ENCODE peak calls at places on chromosomes 5 and 9, in nine cellular contexts. M, K, U, B, P, L, N, F and S are unnamed samples.

GRCh38 chr9:122172131-122172530 is 12.4 kb downstream of the MORN5 start:
- DNase-seq in M (no peak), K (no peak), U (no peak), B (no peak), P (no peak), L (no peak), N (no peak), F (no peak), S (no peak)

GRCh38 chr9:112487008-112487798 is 576 bp downstream of the KIAA1958 start:
- DNase-seq in M (peak), K (no peak), U (peak), B (peak), P (peak), L (no peak), N (peak), F (peak), S (peak)

GRCh38 chr5:149675467-149676201 is 54.5 kb upstream of the PPARGC1B start:
- DNase-seq in M (peak), K (no peak), U (no peak), B (no peak), P (no peak), L (no peak), N (no peak), F (no peak), S (no peak)

GRCh38 chr9:136282272-136282861 is 21.5 kb downstream of the CCDC187 start:
- DNase-seq in M (no peak), K (no peak), U (no peak), B (no peak), P (no peak), L (no peak), N (no peak), F (no peak), S (no peak)

GRCh38 chr5:97623441-97623840 is 440.4 kb upstream of the RIOK2 start:
- DNase-seq in M (no peak), K (no peak), U (no peak), B (no peak), P (no peak), L (no peak), N (no peak), F (no peak), S (no peak)

GRCh38 chr9:26462213-26462612 is 430.4 kb downstream of the CAAP1 start:
- DNase-seq in M (peak), K (no peak), U (no peak), B (no peak), P (peak), L (no peak), N (no peak), F (no peak), S (no peak)

GRCh38 chr9:123742009-123742767 is 187.7 kb downstream of the DENND1A start:
- DNase-seq in M (no peak), K (no peak), U (no peak), B (peak), P (peak), L (peak), N (no peak), F (no peak), S (no peak)

GRCh38 chr9:34419716-34420504 is 38.5 kb downstream of the FAM219A start:
- DNase-seq in M (no peak), K (no peak), U (no peak), B (no peak), P (no peak), L (no peak), N (no peak), F (no peak), S (no peak)

GRCh38 chr5:139684881-139685749 is 37.0 kb downstream of the CXXC5 start:
- DNase-seq in M (no peak), K (no peak), U (no peak), B (peak), P (peak), L (no peak), N (no peak), F (no peak), S (no peak)
- TF ChIP-seq CTCF in M (no peak), K (no peak), U (peak), B (peak), P (peak), L (peak), N (no peak), F (no peak), S (no peak)

DNA sequence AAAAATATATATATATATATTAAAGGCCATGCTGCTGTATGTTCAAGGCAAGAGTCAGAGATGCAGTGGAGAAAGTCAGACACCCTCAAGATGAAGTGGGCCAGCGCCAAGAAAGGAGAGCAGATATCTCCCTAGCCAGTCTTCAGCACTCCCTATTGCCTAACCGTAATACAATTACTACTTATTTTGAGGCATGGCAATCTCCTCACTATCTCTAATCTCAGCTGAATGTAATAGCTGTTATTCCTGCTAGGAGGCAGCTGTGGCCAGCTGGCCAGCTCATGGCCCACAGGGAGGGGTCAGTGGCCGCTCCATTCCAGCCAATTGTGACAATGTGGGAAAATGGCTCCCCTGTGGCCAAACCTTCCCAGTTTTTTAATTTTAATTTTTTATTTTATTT is 87.5 kb upstream of the FBXW11 start:
- DNase-seq in M (no peak), K (no peak), U (no peak), B (no peak), P (no peak), L (no peak), N (no peak), F (no peak), S (no peak)
- TF ChIP-seq CTCF in M (no peak), K (no peak), U (no peak), B (no peak), P (no peak), L (no peak), N (no peak), F (no peak), S (no peak)

DNA sequence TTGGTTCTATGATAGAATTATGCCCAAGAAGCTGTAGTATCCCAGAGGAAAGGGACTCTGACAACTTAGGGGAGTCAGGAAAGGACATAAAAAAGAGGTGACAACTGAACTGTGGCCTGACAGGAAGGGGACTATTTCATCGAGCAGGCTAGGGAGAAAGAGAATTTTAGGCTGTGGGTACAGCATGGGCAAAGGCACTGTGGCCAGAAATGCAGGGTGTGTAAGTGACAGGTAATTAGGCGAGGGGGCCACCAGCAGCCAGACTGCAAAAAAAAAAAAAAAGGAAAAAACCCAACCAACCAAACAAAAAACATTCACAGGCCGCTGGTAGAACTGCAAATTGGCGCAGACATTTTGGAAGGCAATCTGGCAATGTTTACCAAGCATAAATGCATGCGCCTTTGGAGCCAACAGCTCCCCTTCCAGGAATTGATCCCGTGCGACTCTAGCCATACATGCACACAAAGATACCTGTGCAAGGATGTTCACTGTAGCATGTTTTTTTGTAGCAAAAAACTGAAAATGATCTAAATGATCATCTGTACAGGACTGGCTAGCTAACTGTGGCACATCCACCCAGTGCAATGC is 1.0 kb downstream of the EIF4E1B start:
- DNase-seq in M (no peak), K (no peak), U (no peak), B (no peak), P (no peak), L (no peak), N (no peak), F (no peak), S (no peak)
- TF ChIP-seq CTCF in M (no peak), K (no peak), U (no peak), B (no peak), P (no peak), L (no peak), N (no peak), F (no peak), S (no peak)

GRCh38 chr9:133199648-133200321 is 9.3 kb downstream of the OBP2B start:
- DNase-seq in M (peak), K (no peak), U (no peak), B (no peak), P (no peak), L (no peak), N (peak), F (no peak), S (peak)
- TF ChIP-seq CTCF in M (peak), K (no peak), U (no peak), B (peak), P (no peak), L (no peak), N (peak), F (no peak), S (no peak)

GRCh38 chr5:28473531-28474107 is 1435.2 kb upstream of the CDH9 start:
- DNase-seq in M (no peak), K (no peak), U (no peak), B (no peak), P (peak), L (no peak), N (peak), F (no peak), S (no peak)
- TF ChIP-seq CTCF in M (peak), K (no peak), U (peak), B (no peak), P (peak), L (no peak), N (peak), F (no peak), S (no peak)

DNA sequence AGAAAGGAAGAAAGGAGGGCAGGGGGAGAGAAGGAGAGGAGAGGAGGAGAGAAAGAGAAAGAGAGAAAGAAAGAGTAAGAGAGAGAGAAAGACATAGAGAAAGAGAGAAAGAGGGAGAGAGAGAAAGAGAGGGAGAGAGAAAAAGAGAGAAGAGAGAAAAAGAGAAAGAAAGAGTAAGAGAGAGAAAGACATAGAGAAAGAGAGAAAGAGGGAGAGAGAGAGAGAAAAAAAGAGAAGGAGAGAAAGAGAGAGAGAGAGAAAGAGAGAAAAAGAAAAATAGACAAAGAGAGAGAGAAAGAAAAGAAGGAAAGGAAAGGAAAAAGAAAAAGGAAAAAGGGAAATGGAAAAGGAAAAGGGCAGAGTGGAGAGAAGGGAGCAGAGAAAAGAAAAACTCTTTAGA is 411.7 kb downstream of the NFIB start:
- DNase-seq in M (no peak), K (no peak), U (no peak), B (no peak), P (no peak), L (no peak), N (no peak), F (no peak), S (no peak)
- TF ChIP-seq CTCF in M (no peak), K (no peak), U (no peak), B (no peak), P (no peak), L (no peak), N (no peak), F (no peak), S (no peak)

GRCh38 chr5:173466227-173466626 is 138.0 kb upstream of the STC2 start:
- DNase-seq in M (no peak), K (no peak), U (no peak), B (no peak), P (no peak), L (no peak), N (no peak), F (no peak), S (no peak)

GRCh38 chr5:173464813-173465212 is 136.6 kb upstream of the STC2 start:
- DNase-seq in M (no peak), K (no peak), U (no peak), B (no peak), P (no peak), L (no peak), N (no peak), F (no peak), S (no peak)

GRCh38 chr5:173472784-173473278 is 143.6 kb downstream of the BOD1 start:
- DNase-seq in M (no peak), K (no peak), U (no peak), B (peak), P (no peak), L (no peak), N (no peak), F (no peak), S (no peak)

GRCh38 chr5:173472164-173472563 is 143.9 kb upstream of the STC2 start:
- DNase-seq in M (peak), K (peak), U (no peak), B (peak), P (no peak), L (peak), N (peak), F (no peak), S (no peak)

DNA sequence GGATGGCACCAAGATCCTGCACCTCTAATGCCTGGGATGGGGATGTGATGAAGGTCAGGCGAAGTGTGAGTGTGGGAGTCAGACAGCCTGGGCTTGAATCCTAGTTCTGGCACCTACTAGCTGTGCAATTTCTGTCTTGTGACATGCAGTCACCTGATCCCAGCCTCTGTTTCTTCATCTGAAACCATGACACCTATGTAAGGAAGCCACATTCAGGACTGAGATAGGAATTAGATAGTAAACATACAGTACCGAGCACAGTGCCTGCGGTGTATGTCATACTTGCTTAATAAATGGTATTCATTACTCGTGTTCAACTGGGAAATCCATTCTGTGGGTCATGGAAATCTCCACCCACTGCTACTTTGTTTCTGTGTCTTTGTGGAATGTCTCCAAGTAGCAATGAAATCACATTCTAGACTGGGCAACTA is 140.6 kb upstream of the STC2 start:
- DNase-seq in M (no peak), K (no peak), U (no peak), B (peak), P (no peak), L (no peak), N (no peak), F (no peak), S (no peak)
- TF ChIP-seq CTCF in M (no peak), K (no peak), U (no peak), B (no peak), P (no peak), L (no peak), N (no peak), F (no peak), S (no peak)

GRCh38 chr9:131404987-131405386 is 11.1 kb downstream of the PRRC2B start:
- DNase-seq in M (no peak), K (no peak), U (no peak), B (no peak), P (no peak), L (peak), N (no peak), F (no peak), S (peak)
- TF ChIP-seq CTCF in M (no peak), K (no peak), U (no peak), B (no peak), P (no peak), L (no peak), N (no peak), F (no peak), S (no peak)

DNA sequence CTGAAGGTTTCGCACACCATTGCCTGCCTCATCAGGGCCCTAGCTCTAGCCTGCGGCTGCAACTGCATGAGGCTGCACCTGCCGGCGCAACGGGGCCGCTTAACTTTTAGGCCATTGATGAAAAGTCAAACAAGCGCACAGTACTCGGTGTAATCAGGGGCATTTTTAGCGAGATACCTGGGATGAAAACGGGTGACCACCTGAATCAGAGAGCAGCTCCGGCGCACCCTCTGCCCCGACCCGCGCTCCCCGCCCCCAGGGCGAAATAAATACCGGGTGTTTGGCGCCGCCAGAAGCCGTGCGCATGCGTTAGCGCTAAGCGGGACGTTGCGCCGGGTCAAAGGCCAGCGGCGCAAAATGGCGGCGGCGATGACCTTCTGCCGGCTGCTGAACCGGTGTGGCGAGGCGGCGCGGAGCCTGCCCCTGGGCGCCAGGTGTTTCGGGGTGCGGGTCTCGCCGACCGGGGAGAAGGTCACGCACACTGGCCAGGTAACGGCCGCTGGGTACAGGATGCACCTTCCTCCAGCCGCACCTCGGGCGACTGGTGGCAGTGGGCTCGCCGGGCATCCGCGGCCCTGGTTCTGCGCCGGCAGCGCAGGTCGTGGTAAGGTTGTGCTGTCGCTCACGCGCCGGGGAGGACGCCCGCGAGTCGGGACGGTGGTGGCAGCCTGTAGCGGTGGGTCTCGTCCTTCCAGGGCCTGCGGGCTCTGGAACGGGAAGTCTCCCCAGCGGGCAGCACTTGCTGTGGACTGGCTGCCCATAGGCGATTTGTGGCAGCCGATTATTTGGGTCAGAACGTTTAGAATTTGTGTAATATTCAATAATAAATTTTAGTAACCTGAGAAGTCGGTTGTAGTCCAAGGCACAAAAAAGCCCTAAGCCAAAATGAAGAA is at the start of gene NDUFS6:
- DNase-seq in M (peak), K (no peak), U (peak), B (peak), P (peak), L (peak), N (peak), F (peak), S (peak)
- TF ChIP-seq CTCF in M (no peak), K (no peak), U (peak), B (no peak), P (no peak), L (no peak), N (no peak), F (no peak), S (no peak)